ENCODE peak calls at places on chromosomes 2 and 18, in seven cellular contexts. V, S, M, N, Y, R and E are unnamed samples.
A peak's percentile ranks its signal among the peaks of the same experiment; 100 is the strongest.

GRCh38 chr2:67446504-67446911 is 49.4 kb downstream of the ETAA1 start:
- DNase-seq in V (peak; percentile 63), S (no peak), M (no peak), N (no peak), Y (no peak), R (peak; percentile 24), E (no peak)

GRCh38 chr2:205474746-205475145 is 207.6 kb upstream of the NRP2 start:
- DNase-seq in V (peak; percentile 62), S (no peak), M (no peak), N (no peak), Y (no peak), R (no peak), E (no peak)

GRCh38 chr2:119290859-119291587 is 67.4 kb downstream of the STEAP3 start:
- DNase-seq in V (peak; percentile 61), S (peak; percentile 79), M (peak; percentile 70), N (peak; percentile 52), Y (peak; percentile 80), R (peak; percentile 85), E (peak; percentile 85)

GRCh38 chr18:61530681-61531080 is 197.5 kb downstream of the CDH20 start:
- DNase-seq in V (no peak), S (no peak), M (no peak), N (no peak), Y (no peak), R (no peak), E (no peak)

GRCh38 chr2:58120626-58121229 is 74.1 kb downstream of the VRK2 start:
- DNase-seq in V (no peak), S (no peak), M (peak; percentile 7), N (no peak), Y (no peak), R (no peak), E (no peak)

GRCh38 chr18:5895886-5896740 is 791 bp upstream of the TMEM200C start:
- DNase-seq in V (peak; percentile 74), S (peak; percentile 40), M (no peak), N (no peak), Y (peak; percentile 25), R (peak; percentile 20), E (peak; percentile 51)

GRCh38 chr2:27133195-27133875 is 1.1 kb downstream of the PREB start:
- DNase-seq in V (no peak), S (no peak), M (no peak), N (peak; percentile 48), Y (no peak), R (peak; percentile 50), E (no peak)

GRCh38 chr2:135797497-135798274 is 39.3 kb downstream of the LCT start:
- DNase-seq in V (peak; percentile 79), S (peak; percentile 51), M (peak; percentile 81), N (peak; percentile 26), Y (peak; percentile 84), R (peak; percentile 78), E (peak; percentile 89)

GRCh38 chr2:196939381-196939780 is 12.9 kb upstream of the PGAP1 start:
- DNase-seq in V (peak; percentile 72), S (no peak), M (no peak), N (no peak), Y (no peak), R (peak; percentile 69), E (no peak)

GRCh38 chr2:119028327-119029174 is 86.6 kb downstream of the MARCO start:
- DNase-seq in V (peak; percentile 25), S (no peak), M (peak; percentile 58), N (no peak), Y (peak; percentile 64), R (no peak), E (peak; percentile 74)

GRCh38 chr2:134277223-134277622 is 23.4 kb downstream of the MGAT5 start:
- DNase-seq in V (no peak), S (no peak), M (no peak), N (no peak), Y (no peak), R (no peak), E (no peak)

GRCh38 chr2:134280231-134280630 is 26.4 kb downstream of the MGAT5 start:
- DNase-seq in V (no peak), S (no peak), M (no peak), N (no peak), Y (no peak), R (no peak), E (no peak)

GRCh38 chr2:134278546-134278945 is 24.7 kb downstream of the MGAT5 start:
- DNase-seq in V (no peak), S (no peak), M (no peak), N (no peak), Y (no peak), R (no peak), E (no peak)

GRCh38 chr2:134280726-134281125 is 26.9 kb downstream of the MGAT5 start:
- DNase-seq in V (no peak), S (no peak), M (no peak), N (no peak), Y (no peak), R (no peak), E (no peak)

GRCh38 chr2:134279417-134279816 is 25.5 kb downstream of the MGAT5 start:
- DNase-seq in V (no peak), S (no peak), M (no peak), N (no peak), Y (no peak), R (no peak), E (no peak)
- H3K4me1 ChIP-seq in V (no peaks in the 10 kb centered on the region), S (no peaks in the 10 kb centered on the region), M (no peaks in the 10 kb centered on the region), N (peaks cover 8% of the 10 kb centered on the region), Y (no peaks in the 10 kb centered on the region), R (peaks cover 13% of the 10 kb centered on the region), E (peaks cover 12% of the 10 kb centered on the region)

DNA sequence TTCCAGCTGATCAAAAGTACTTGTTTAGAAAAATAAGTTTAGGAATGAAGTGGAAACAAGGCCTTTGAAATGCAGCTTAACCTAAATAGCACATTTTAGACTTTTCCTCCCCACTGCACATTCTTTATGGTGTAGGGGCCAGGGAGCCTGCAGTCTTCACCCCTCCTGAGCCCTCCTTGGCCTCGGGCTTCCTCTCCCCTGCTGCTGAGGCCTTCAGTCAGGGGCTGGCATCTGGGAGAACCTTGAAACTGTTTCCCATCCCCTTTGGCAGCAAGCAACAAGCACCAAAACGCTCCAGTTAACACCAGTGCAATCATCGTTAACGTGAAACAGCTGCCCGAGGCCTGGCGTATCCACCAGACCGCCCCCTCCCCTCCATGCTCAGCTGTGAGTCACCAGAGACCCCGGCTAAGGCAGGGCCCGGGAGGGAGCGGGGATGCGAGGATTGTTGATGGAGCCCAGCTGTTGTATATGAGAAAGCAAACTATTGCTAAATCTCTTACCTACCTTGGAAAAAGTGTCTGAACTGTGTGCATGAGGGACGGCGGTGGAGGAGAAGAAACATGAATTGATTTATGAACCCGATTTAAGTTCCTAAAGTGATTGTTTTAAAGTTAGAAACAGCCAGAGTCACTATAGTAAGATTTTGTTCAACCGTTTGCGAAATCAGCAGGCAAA is 5.3 kb downstream of the ZFP36L2 start:
- DNase-seq in V (peak; percentile 95), S (peak; percentile 86), M (peak; percentile 49), N (no peak), Y (peak; percentile 60), R (peak; percentile 60), E (peak; percentile 55)
- TF ChIP-seq POLR2A in V (no peak), S (no peak), M (no peak), N (no peak), Y (no peak), R (no peak), E (no peak)

GRCh38 chr2:96917008-96917575 is 47.2 kb upstream of the SEMA4C start:
- DNase-seq in V (no peak), S (no peak), M (no peak), N (no peak), Y (no peak), R (no peak), E (no peak)
- H3K4me3 ChIP-seq in V (no peak overlapping the region), S (no peak overlapping the region), M (no peak overlapping the region), N (no peak overlapping the region), Y (no peak overlapping the region), R (no peak overlapping the region), E (no peak overlapping the region)

DNA sequence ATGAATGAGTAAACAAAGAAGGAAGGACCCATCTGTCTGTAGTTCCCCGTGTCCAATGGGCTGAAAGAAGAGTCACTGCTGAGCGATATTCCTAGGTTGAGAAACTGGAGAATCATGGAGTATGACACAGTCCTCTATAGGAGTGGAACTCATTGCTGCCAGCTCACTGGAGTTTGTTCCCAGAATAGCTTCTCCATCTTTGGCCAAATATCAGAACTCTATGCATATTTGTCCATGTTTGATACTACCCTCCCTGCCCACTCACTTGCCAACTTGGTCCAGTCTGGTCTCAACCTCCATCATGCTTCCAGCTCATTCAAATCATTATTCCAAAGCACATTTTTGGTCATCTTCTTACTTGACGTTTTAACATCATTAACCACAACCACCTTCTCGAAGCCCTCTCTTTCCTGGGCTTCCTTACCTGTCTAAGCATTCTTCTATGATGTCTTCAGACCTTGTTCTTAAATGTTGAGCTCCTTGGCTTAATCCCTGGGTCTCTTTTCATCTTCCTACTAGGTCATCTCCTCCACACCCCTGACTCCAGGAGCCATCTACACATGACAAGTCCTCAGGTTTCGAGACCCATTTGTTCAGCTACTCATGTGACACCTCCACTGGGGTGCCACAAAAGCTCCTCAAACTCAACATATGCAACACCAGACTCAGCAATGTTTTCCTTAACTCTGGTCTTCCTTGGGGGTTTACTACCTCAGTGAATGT is 221.6 kb downstream of the MYCN start:
- DNase-seq in V (no peak), S (no peak), M (no peak), N (no peak), Y (no peak), R (no peak), E (no peak)
- H3K4me1 ChIP-seq in V (no peaks in the 10 kb centered on the region), S (no peaks in the 10 kb centered on the region), M (no peaks in the 10 kb centered on the region), N (no peaks in the 10 kb centered on the region), Y (no peaks in the 10 kb centered on the region), R (no peaks in the 10 kb centered on the region), E (no peaks in the 10 kb centered on the region)

DNA sequence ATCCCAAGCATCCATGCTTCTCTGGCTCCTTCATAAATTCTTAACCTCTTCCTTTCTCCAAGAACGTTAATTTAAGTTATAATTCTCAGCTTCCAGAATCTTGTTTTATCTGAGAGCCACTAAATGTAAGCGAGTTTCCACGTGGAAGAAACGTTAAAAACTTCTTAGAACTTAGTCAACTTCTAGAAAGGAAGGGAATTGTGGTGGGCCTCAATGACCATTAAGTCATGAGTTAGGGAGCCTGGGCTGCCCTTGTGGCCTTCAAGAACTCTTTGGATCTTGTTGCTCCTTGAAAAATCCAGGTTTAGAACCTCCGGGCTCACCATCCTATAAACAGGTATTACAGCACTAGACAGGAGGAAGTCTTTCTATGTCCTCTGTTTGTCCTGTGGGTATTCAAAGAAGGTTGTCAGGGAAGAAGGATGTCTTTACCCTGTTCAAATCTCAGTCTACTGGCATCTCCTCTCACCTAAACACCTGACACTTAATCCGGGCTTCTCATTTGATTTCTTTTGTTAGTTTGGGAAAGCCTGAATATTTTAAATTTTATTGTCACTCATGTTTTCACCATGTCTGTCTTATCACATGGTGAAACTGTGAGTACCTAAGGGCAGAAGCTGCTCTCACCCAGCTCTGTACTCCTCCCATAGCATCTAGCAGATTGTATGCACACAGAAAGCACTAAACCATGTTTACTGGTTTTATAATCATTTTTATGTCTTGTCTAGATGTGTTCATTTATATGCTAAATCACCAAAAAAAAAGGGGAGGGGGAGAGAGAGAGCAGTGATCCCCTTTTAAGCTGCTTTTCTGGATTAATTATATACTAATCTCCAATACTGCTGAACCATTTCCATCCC is 6.3 kb downstream of the RND3 start:
- DNase-seq in V (peak; percentile 39), S (no peak), M (no peak), N (no peak), Y (no peak), R (no peak), E (no peak)
- TF ChIP-seq POLR2A in V (peak; percentile 22), S (no peak), M (no peak), N (no peak), Y (no peak), R (no peak), E (no peak)